ENCODE peak calls at places on chromosomes 3 and 15, in nine cellular contexts. One of them, this sample, is unnamed.

GRCh38 chr15:52143862-52144261 is 31.3 kb upstream of the BCL2L10 start:
- DNase-seq in NCI-H1048: no peak
- DNase-seq in ACHN: peak
- DNase-seq in iris pigment epithelial cell: peak
- DNase-seq in body of pancreas: no peak
- DNase-seq in cardiac muscle cell: peak
- DNase-seq in astrocyte: peak
- DNase-seq in spleen: no peak
- DNase-seq in activated gamma-delta T cell treated with Interleukin-2 at 50 U/mL for 16 hours: no peak
- DNase-seq in this sample: no peak

GRCh38 chr15:52008698-52009434 is 10.2 kb upstream of the MAPK6 start:
- DNase-seq in cardiac muscle cell: no peak
- DNase-seq in iris pigment epithelial cell: no peak
- DNase-seq in activated gamma-delta T cell treated with Interleukin-2 at 50 U/mL for 16 hours: no peak
- DNase-seq in astrocyte: no peak
- DNase-seq in NCI-H1048: no peak
- DNase-seq in spleen: no peak
- DNase-seq in ACHN: no peak
- DNase-seq in body of pancreas: no peak
- DNase-seq in this sample: no peak

GRCh38 chr3:185789134-185789533 is 35.7 kb downstream of the IGF2BP2 start:
- DNase-seq in NCI-H1048: no peak
- DNase-seq in astrocyte: no peak
- DNase-seq in activated gamma-delta T cell treated with Interleukin-2 at 50 U/mL for 16 hours: no peak
- DNase-seq in ACHN: no peak
- DNase-seq in iris pigment epithelial cell: no peak
- DNase-seq in body of pancreas: no peak
- DNase-seq in spleen: no peak
- DNase-seq in cardiac muscle cell: no peak
- DNase-seq in this sample: no peak

GRCh38 chr3:10983219-10983916 is 9.2 kb upstream of the SLC6A1 start:
- DNase-seq in iris pigment epithelial cell: peak
- DNase-seq in astrocyte: peak
- DNase-seq in body of pancreas: peak
- DNase-seq in cardiac muscle cell: peak
- DNase-seq in spleen: no peak
- DNase-seq in ACHN: peak
- DNase-seq in activated gamma-delta T cell treated with Interleukin-2 at 50 U/mL for 16 hours: no peak
- DNase-seq in NCI-H1048: no peak
- DNase-seq in this sample: no peak

GRCh38 chr3:54578417-54578816 is 349.4 kb downstream of the LRTM1 start:
- DNase-seq in cardiac muscle cell: peak
- DNase-seq in astrocyte: peak
- DNase-seq in activated gamma-delta T cell treated with Interleukin-2 at 50 U/mL for 16 hours: no peak
- DNase-seq in body of pancreas: no peak
- DNase-seq in NCI-H1048: no peak
- DNase-seq in iris pigment epithelial cell: peak
- DNase-seq in ACHN: peak
- DNase-seq in spleen: no peak
- DNase-seq in this sample: no peak

GRCh38 chr15:39854161-39854560 is 65.9 kb downstream of the GPR176 start:
- DNase-seq in iris pigment epithelial cell: peak
- DNase-seq in body of pancreas: no peak
- DNase-seq in NCI-H1048: no peak
- DNase-seq in cardiac muscle cell: peak
- DNase-seq in activated gamma-delta T cell treated with Interleukin-2 at 50 U/mL for 16 hours: no peak
- DNase-seq in ACHN: no peak
- DNase-seq in spleen: no peak
- DNase-seq in astrocyte: no peak
- DNase-seq in this sample: no peak

GRCh38 chr3:69033470-69033869 is 18.7 kb downstream of the TMF1 start:
- DNase-seq in spleen: no peak
- DNase-seq in activated gamma-delta T cell treated with Interleukin-2 at 50 U/mL for 16 hours: no peak
- DNase-seq in cardiac muscle cell: peak
- DNase-seq in NCI-H1048: no peak
- DNase-seq in body of pancreas: no peak
- DNase-seq in astrocyte: no peak
- DNase-seq in iris pigment epithelial cell: peak
- DNase-seq in ACHN: no peak
- DNase-seq in this sample: peak

GRCh38 chr15:49075876-49076275 is 29.6 kb upstream of the SECISBP2L start:
- DNase-seq in body of pancreas: no peak
- DNase-seq in iris pigment epithelial cell: no peak
- DNase-seq in NCI-H1048: no peak
- DNase-seq in activated gamma-delta T cell treated with Interleukin-2 at 50 U/mL for 16 hours: no peak
- DNase-seq in cardiac muscle cell: no peak
- DNase-seq in spleen: no peak
- DNase-seq in ACHN: no peak
- DNase-seq in astrocyte: no peak
- DNase-seq in this sample: no peak

GRCh38 chr3:28940530-28940929 is 340.3 kb upstream of the RBMS3 start:
- DNase-seq in iris pigment epithelial cell: peak
- DNase-seq in astrocyte: peak
- DNase-seq in body of pancreas: no peak
- DNase-seq in activated gamma-delta T cell treated with Interleukin-2 at 50 U/mL for 16 hours: no peak
- DNase-seq in cardiac muscle cell: peak
- DNase-seq in spleen: no peak
- DNase-seq in NCI-H1048: peak
- DNase-seq in ACHN: peak
- DNase-seq in this sample: no peak

GRCh38 chr3:127997961-127998360 is 54.3 kb upstream of the SEC61A1 start:
- DNase-seq in ACHN: no peak
- DNase-seq in spleen: no peak
- DNase-seq in cardiac muscle cell: no peak
- DNase-seq in activated gamma-delta T cell treated with Interleukin-2 at 50 U/mL for 16 hours: no peak
- DNase-seq in body of pancreas: peak
- DNase-seq in iris pigment epithelial cell: no peak
- DNase-seq in astrocyte: no peak
- DNase-seq in NCI-H1048: no peak
- DNase-seq in this sample: no peak

GRCh38 chr3:99499235-99499798 is 139.1 kb upstream of the COL8A1 start:
- DNase-seq in body of pancreas: peak
- DNase-seq in ACHN: peak
- DNase-seq in astrocyte: peak
- DNase-seq in spleen: no peak
- DNase-seq in activated gamma-delta T cell treated with Interleukin-2 at 50 U/mL for 16 hours: no peak
- DNase-seq in NCI-H1048: no peak
- DNase-seq in iris pigment epithelial cell: peak
- DNase-seq in cardiac muscle cell: peak
- DNase-seq in this sample: no peak

GRCh38 chr15:96354731-96355560 is 24.4 kb downstream of the NR2F2 start:
- DNase-seq in body of pancreas: no peak
- DNase-seq in spleen: no peak
- DNase-seq in NCI-H1048: peak
- DNase-seq in iris pigment epithelial cell: peak
- DNase-seq in activated gamma-delta T cell treated with Interleukin-2 at 50 U/mL for 16 hours: no peak
- DNase-seq in astrocyte: peak
- DNase-seq in ACHN: peak
- DNase-seq in cardiac muscle cell: peak
- DNase-seq in this sample: no peak